ENCODE peak calls at places on chromosomes 6 and 20, in seven cellular contexts. G is HFFc6, U is cardiac muscle cell, Q is nephron progenitor cell, F is left colon, N is T-helper 2 cell, X is aorta. M is an unnamed sample.

GRCh38 chr6:34973547-34974248 is 84.6 kb downstream of the ANKS1A start:
- DNase-seq in G (no peak), U (peak), Q (no peak), F (no peak), N (no peak), X (no peak), M (no peak)

GRCh38 chr20:57547250-57547649 is 13.7 kb upstream of the PCK1 start:
- DNase-seq in G (no peak), U (no peak), Q (no peak), F (no peak), N (no peak), X (no peak), M (no peak)

GRCh38 chr20:57256908-57257307 is 9.5 kb downstream of the BMP7 start:
- DNase-seq in G (no peak), U (no peak), Q (no peak), F (no peak), N (no peak), X (no peak), M (no peak)

GRCh38 chr6:20447581-20448132 is 46.0 kb downstream of the E2F3 start:
- DNase-seq in G (no peak), U (no peak), Q (no peak), F (no peak), N (no peak), X (no peak), M (no peak)

GRCh38 chr20:19212524-19213502 is at the start of gene SLC24A3:
- DNase-seq in G (no peak), U (peak), Q (peak), F (peak), N (no peak), X (peak), M (peak)

GRCh38 chr6:37556884-37557644 is 57.4 kb upstream of the CCDC167 start:
- DNase-seq in G (no peak), U (no peak), Q (peak), F (no peak), N (no peak), X (no peak), M (no peak)

GRCh38 chr6:41373919-41374617 is 38.7 kb downstream of the NCR2 start:
- DNase-seq in G (no peak), U (peak), Q (peak), F (no peak), N (no peak), X (no peak), M (peak)

GRCh38 chr6:17899491-17899890 is 87.9 kb downstream of the KIF13A start:
- DNase-seq in G (no peak), U (no peak), Q (no peak), F (no peak), N (no peak), X (no peak), M (no peak)

GRCh38 chr20:62136283-62137091 is 6.7 kb downstream of the PSMA7 start:
- DNase-seq in G (no peak), U (peak), Q (peak), F (peak), N (peak), X (peak), M (peak)

GRCh38 chr6:43972915-43973304 is 154.3 kb downstream of the MRPL14 start:
- DNase-seq in G (peak), U (peak), Q (no peak), F (peak), N (no peak), X (peak), M (no peak)

GRCh38 chr6:90118581-90118980 is 178.1 kb downstream of the BACH2 start:
- DNase-seq in G (no peak), U (no peak), Q (no peak), F (no peak), N (no peak), X (no peak), M (no peak)

GRCh38 chr6:137416376-137417109 is 77.7 kb downstream of the OLIG3 start:
- DNase-seq in G (no peak), U (peak), Q (no peak), F (no peak), N (no peak), X (no peak), M (no peak)

GRCh38 chr6:35046098-35046497 is 95.0 kb downstream of the TCP11 start:
- DNase-seq in G (no peak), U (no peak), Q (no peak), F (no peak), N (no peak), X (no peak), M (no peak)

GRCh38 chr6:167795874-167796667 is 30.6 kb upstream of the AFDN start:
- DNase-seq in G (no peak), U (no peak), Q (no peak), F (peak), N (no peak), X (no peak), M (no peak)

GRCh38 chr6:37566209-37566859 is 66.6 kb upstream of the CCDC167 start:
- DNase-seq in G (no peak), U (peak), Q (peak), F (no peak), N (peak), X (peak), M (peak)

GRCh38 chr20:49507741-49508434 is 25.4 kb upstream of the KCNB1 start:
- DNase-seq in G (no peak), U (no peak), Q (no peak), F (no peak), N (no peak), X (no peak), M (no peak)

GRCh38 chr6:34945317-34945716 is 56.3 kb downstream of the ANKS1A start:
- DNase-seq in G (no peak), U (no peak), Q (no peak), F (no peak), N (no peak), X (no peak), M (no peak)

GRCh38 chr6:29589423-29590048 is 4.6 kb downstream of the OR2H2 start:
- DNase-seq in G (peak), U (peak), Q (peak), F (no peak), N (peak), X (no peak), M (peak)

GRCh38 chr20:32326507-32326851 is 31.7 kb upstream of the ASXL1 start:
- DNase-seq in G (no peak), U (no peak), Q (no peak), F (no peak), N (no peak), X (no peak), M (no peak)

GRCh38 chr6:51182884-51183283 is 364.2 kb downstream of the TFAP2B start:
- DNase-seq in G (no peak), U (no peak), Q (no peak), F (no peak), N (no peak), X (no peak), M (no peak)

GRCh38 chr6:9307786-9308185 is 872.4 kb upstream of the SLC35B3 start:
- DNase-seq in G (no peak), U (no peak), Q (no peak), F (no peak), N (no peak), X (no peak), M (no peak)

GRCh38 chr6:13496508-13497180 is 9.2 kb upstream of the GFOD1 start:
- DNase-seq in G (no peak), U (peak), Q (no peak), F (no peak), N (no peak), X (no peak), M (no peak)

GRCh38 chr6:21807299-21807698 is 213.7 kb downstream of the SOX4 start:
- DNase-seq in G (no peak), U (no peak), Q (no peak), F (no peak), N (no peak), X (no peak), M (no peak)